ENCODE peak calls at places on chromosome X, in eight cellular contexts. One of them, this sample, is unnamed.

GRCh38 chrX:153969904-153970397 is 1.7 kb downstream of the HCFC1 start:
- DNase-seq in stimulated activated naive B cell treated with anti-CD40 and anti-IgM and Interleukin-4, amounts not matched to agents 10 μg/mL and 1 μg/mL and 100 μg/mL, for 72 hours: no peak
- DNase-seq in GM12865: no peak
- DNase-seq in hepatic stellate cell: peak
- DNase-seq in posterior vena cava: peak
- DNase-seq in PC-3: peak
- DNase-seq in HS-5: no peak
- DNase-seq in heart left ventricle: peak
- DNase-seq in this sample: peak

GRCh38 chrX:13966071-13966850 is 63.4 kb downstream of the GEMIN8 start:
- DNase-seq in heart left ventricle: no peak
- DNase-seq in GM12865: no peak
- DNase-seq in hepatic stellate cell: no peak
- DNase-seq in PC-3: no peak
- DNase-seq in stimulated activated naive B cell treated with anti-CD40 and anti-IgM and Interleukin-4, amounts not matched to agents 10 μg/mL and 1 μg/mL and 100 μg/mL, for 72 hours: no peak
- DNase-seq in posterior vena cava: no peak
- DNase-seq in HS-5: no peak
- DNase-seq in this sample: no peak

GRCh38 chrX:109952985-109953905 is 49.7 kb upstream of the TMEM164 start:
- DNase-seq in stimulated activated naive B cell treated with anti-CD40 and anti-IgM and Interleukin-4, amounts not matched to agents 10 μg/mL and 1 μg/mL and 100 μg/mL, for 72 hours: no peak
- DNase-seq in GM12865: peak
- DNase-seq in HS-5: no peak
- DNase-seq in posterior vena cava: no peak
- DNase-seq in heart left ventricle: no peak
- DNase-seq in PC-3: no peak
- DNase-seq in hepatic stellate cell: no peak
- DNase-seq in this sample: no peak

GRCh38 chrX:46587753-46588171 is 14.2 kb downstream of the CHST7 start:
- DNase-seq in heart left ventricle: peak
- DNase-seq in PC-3: no peak
- DNase-seq in hepatic stellate cell: no peak
- DNase-seq in posterior vena cava: no peak
- DNase-seq in HS-5: no peak
- DNase-seq in GM12865: no peak
- DNase-seq in stimulated activated naive B cell treated with anti-CD40 and anti-IgM and Interleukin-4, amounts not matched to agents 10 μg/mL and 1 μg/mL and 100 μg/mL, for 72 hours: no peak
- DNase-seq in this sample: no peak

GRCh38 chrX:24005867-24006266 is 21.1 kb downstream of the KLHL15 start:
- DNase-seq in HS-5: no peak
- DNase-seq in posterior vena cava: no peak
- DNase-seq in heart left ventricle: no peak
- DNase-seq in stimulated activated naive B cell treated with anti-CD40 and anti-IgM and Interleukin-4, amounts not matched to agents 10 μg/mL and 1 μg/mL and 100 μg/mL, for 72 hours: no peak
- DNase-seq in hepatic stellate cell: no peak
- DNase-seq in GM12865: no peak
- DNase-seq in PC-3: no peak
- DNase-seq in this sample: no peak

GRCh38 chrX:40580537-40581332 is at the start of gene ATP6AP2:
- DNase-seq in stimulated activated naive B cell treated with anti-CD40 and anti-IgM and Interleukin-4, amounts not matched to agents 10 μg/mL and 1 μg/mL and 100 μg/mL, for 72 hours: peak
- DNase-seq in heart left ventricle: peak
- DNase-seq in posterior vena cava: peak
- DNase-seq in GM12865: peak
- DNase-seq in hepatic stellate cell: peak
- DNase-seq in PC-3: peak
- DNase-seq in HS-5: peak
- DNase-seq in this sample: peak

GRCh38 chrX:129529685-129530281 is 6.5 kb upstream of the SMARCA1 start:
- DNase-seq in GM12865: no peak
- DNase-seq in heart left ventricle: no peak
- DNase-seq in posterior vena cava: no peak
- DNase-seq in stimulated activated naive B cell treated with anti-CD40 and anti-IgM and Interleukin-4, amounts not matched to agents 10 μg/mL and 1 μg/mL and 100 μg/mL, for 72 hours: no peak
- DNase-seq in HS-5: no peak
- DNase-seq in PC-3: peak
- DNase-seq in hepatic stellate cell: no peak
- DNase-seq in this sample: no peak

GRCh38 chrX:19017271-19017670 is 33.4 kb upstream of the PHKA2 start:
- DNase-seq in heart left ventricle: no peak
- DNase-seq in PC-3: peak
- DNase-seq in GM12865: peak
- DNase-seq in HS-5: no peak
- DNase-seq in hepatic stellate cell: peak
- DNase-seq in stimulated activated naive B cell treated with anti-CD40 and anti-IgM and Interleukin-4, amounts not matched to agents 10 μg/mL and 1 μg/mL and 100 μg/mL, for 72 hours: no peak
- DNase-seq in posterior vena cava: no peak
- DNase-seq in this sample: peak

GRCh38 chrX:39613508-39613921 is 484.2 kb downstream of the BCOR start:
- DNase-seq in HS-5: no peak
- DNase-seq in hepatic stellate cell: no peak
- DNase-seq in stimulated activated naive B cell treated with anti-CD40 and anti-IgM and Interleukin-4, amounts not matched to agents 10 μg/mL and 1 μg/mL and 100 μg/mL, for 72 hours: peak
- DNase-seq in heart left ventricle: peak
- DNase-seq in PC-3: no peak
- DNase-seq in GM12865: peak
- DNase-seq in posterior vena cava: no peak
- DNase-seq in this sample: no peak

GRCh38 chrX:53087378-53087777 is 5.2 kb downstream of the TSPYL2 start:
- DNase-seq in HS-5: no peak
- DNase-seq in hepatic stellate cell: no peak
- DNase-seq in GM12865: no peak
- DNase-seq in stimulated activated naive B cell treated with anti-CD40 and anti-IgM and Interleukin-4, amounts not matched to agents 10 μg/mL and 1 μg/mL and 100 μg/mL, for 72 hours: no peak
- DNase-seq in heart left ventricle: no peak
- DNase-seq in posterior vena cava: no peak
- DNase-seq in PC-3: no peak
- DNase-seq in this sample: peak

GRCh38 chrX:34653811-34654210 is 3.3 kb downstream of the TMEM47 start:
- DNase-seq in heart left ventricle: no peak
- DNase-seq in posterior vena cava: no peak
- DNase-seq in HS-5: no peak
- DNase-seq in PC-3: no peak
- DNase-seq in GM12865: no peak
- DNase-seq in hepatic stellate cell: no peak
- DNase-seq in stimulated activated naive B cell treated with anti-CD40 and anti-IgM and Interleukin-4, amounts not matched to agents 10 μg/mL and 1 μg/mL and 100 μg/mL, for 72 hours: no peak
- DNase-seq in this sample: no peak

GRCh38 chrX:118974088-118974907 is at the start of gene LONRF3:
- DNase-seq in posterior vena cava: peak
- DNase-seq in HS-5: no peak
- DNase-seq in PC-3: peak
- DNase-seq in heart left ventricle: peak
- DNase-seq in GM12865: no peak
- DNase-seq in hepatic stellate cell: no peak
- DNase-seq in stimulated activated naive B cell treated with anti-CD40 and anti-IgM and Interleukin-4, amounts not matched to agents 10 μg/mL and 1 μg/mL and 100 μg/mL, for 72 hours: peak
- DNase-seq in this sample: peak

GRCh38 chrX:69100478-69100877 is 64.8 kb downstream of the PJA1 start:
- DNase-seq in hepatic stellate cell: no peak
- DNase-seq in GM12865: no peak
- DNase-seq in HS-5: no peak
- DNase-seq in heart left ventricle: no peak
- DNase-seq in posterior vena cava: no peak
- DNase-seq in stimulated activated naive B cell treated with anti-CD40 and anti-IgM and Interleukin-4, amounts not matched to agents 10 μg/mL and 1 μg/mL and 100 μg/mL, for 72 hours: no peak
- DNase-seq in PC-3: no peak
- DNase-seq in this sample: no peak

GRCh38 chrX:116413273-116413672 is 23.1 kb upstream of the SLC6A14 start:
- DNase-seq in stimulated activated naive B cell treated with anti-CD40 and anti-IgM and Interleukin-4, amounts not matched to agents 10 μg/mL and 1 μg/mL and 100 μg/mL, for 72 hours: no peak
- DNase-seq in GM12865: no peak
- DNase-seq in hepatic stellate cell: no peak
- DNase-seq in posterior vena cava: no peak
- DNase-seq in HS-5: no peak
- DNase-seq in PC-3: no peak
- DNase-seq in heart left ventricle: no peak
- DNase-seq in this sample: no peak

GRCh38 chrX:1537031-1537715 is at the start of gene P2RY8:
- DNase-seq in hepatic stellate cell: no peak
- DNase-seq in HS-5: no peak
- DNase-seq in posterior vena cava: peak
- DNase-seq in stimulated activated naive B cell treated with anti-CD40 and anti-IgM and Interleukin-4, amounts not matched to agents 10 μg/mL and 1 μg/mL and 100 μg/mL, for 72 hours: peak
- DNase-seq in PC-3: peak
- DNase-seq in heart left ventricle: peak
- DNase-seq in GM12865: peak
- DNase-seq in this sample: peak

GRCh38 chrX:73849054-73849453 is 286.1 kb downstream of the CHIC1 start:
- DNase-seq in GM12865: no peak
- DNase-seq in HS-5: no peak
- DNase-seq in PC-3: no peak
- DNase-seq in stimulated activated naive B cell treated with anti-CD40 and anti-IgM and Interleukin-4, amounts not matched to agents 10 μg/mL and 1 μg/mL and 100 μg/mL, for 72 hours: no peak
- DNase-seq in heart left ventricle: no peak
- DNase-seq in hepatic stellate cell: no peak
- DNase-seq in posterior vena cava: no peak
- DNase-seq in this sample: no peak

GRCh38 chrX:54920610-54921426 is at the start of gene TRO:
- DNase-seq in GM12865: no peak
- DNase-seq in posterior vena cava: peak
- DNase-seq in stimulated activated naive B cell treated with anti-CD40 and anti-IgM and Interleukin-4, amounts not matched to agents 10 μg/mL and 1 μg/mL and 100 μg/mL, for 72 hours: no peak
- DNase-seq in HS-5: no peak
- DNase-seq in heart left ventricle: no peak
- DNase-seq in hepatic stellate cell: no peak
- DNase-seq in PC-3: no peak
- DNase-seq in this sample: peak

GRCh38 chrX:125680366-125680765 is 360.7 kb downstream of the TEX13C start:
- DNase-seq in HS-5: no peak
- DNase-seq in GM12865: no peak
- DNase-seq in hepatic stellate cell: no peak
- DNase-seq in PC-3: no peak
- DNase-seq in heart left ventricle: no peak
- DNase-seq in posterior vena cava: no peak
- DNase-seq in stimulated activated naive B cell treated with anti-CD40 and anti-IgM and Interleukin-4, amounts not matched to agents 10 μg/mL and 1 μg/mL and 100 μg/mL, for 72 hours: no peak
- DNase-seq in this sample: no peak

GRCh38 chrX:150899191-150899757 is 806 bp upstream of the CD99L2 start:
- DNase-seq in hepatic stellate cell: peak
- DNase-seq in posterior vena cava: peak
- DNase-seq in PC-3: peak
- DNase-seq in HS-5: no peak
- DNase-seq in heart left ventricle: peak
- DNase-seq in stimulated activated naive B cell treated with anti-CD40 and anti-IgM and Interleukin-4, amounts not matched to agents 10 μg/mL and 1 μg/mL and 100 μg/mL, for 72 hours: peak
- DNase-seq in GM12865: peak
- DNase-seq in this sample: peak

GRCh38 chrX:39688576-39689373 is 409.0 kb downstream of the BCOR start:
- DNase-seq in PC-3: peak
- DNase-seq in GM12865: no peak
- DNase-seq in hepatic stellate cell: peak
- DNase-seq in heart left ventricle: peak
- DNase-seq in HS-5: no peak
- DNase-seq in posterior vena cava: peak
- DNase-seq in stimulated activated naive B cell treated with anti-CD40 and anti-IgM and Interleukin-4, amounts not matched to agents 10 μg/mL and 1 μg/mL and 100 μg/mL, for 72 hours: peak
- DNase-seq in this sample: peak